ENCODE peak calls at places on chromosome 19, in seven cellular contexts. One of them, this sample, is unnamed.

GRCh38 chr19:28023064-28023463 is 1189.9 kb downstream of the UQCRFS1 start:
- DNase-seq in K562: no peak
- DNase-seq in GM12878: no peak
- DNase-seq in HepG2: no peak
- DNase-seq in H1: no peak
- DNase-seq in GM12892: no peak
- DNase-seq in SK-N-SH: no peak
- DNase-seq in this sample: no peak

GRCh38 chr19:6464070-6464873 is at the start of gene CRB3:
- DNase-seq in HepG2: peak
- DNase-seq in GM12892: no peak
- DNase-seq in SK-N-SH: no peak
- DNase-seq in GM12878: no peak
- DNase-seq in H1: peak
- DNase-seq in K562: no peak
- DNase-seq in this sample: no peak

GRCh38 chr19:35545855-35546381 is 492 bp downstream of the TMEM147 start:
- DNase-seq in GM12878: peak
- DNase-seq in K562: peak
- DNase-seq in HepG2: no peak
- DNase-seq in SK-N-SH: peak
- DNase-seq in H1: no peak
- DNase-seq in GM12892: peak
- DNase-seq in this sample: peak

GRCh38 chr19:48350856-48351255 is 12.9 kb downstream of the TMEM143 start:
- DNase-seq in HepG2: no peak
- DNase-seq in K562: no peak
- DNase-seq in H1: no peak
- DNase-seq in GM12892: no peak
- DNase-seq in GM12878: no peak
- DNase-seq in SK-N-SH: no peak
- DNase-seq in this sample: no peak

GRCh38 chr19:56091066-56091490 is 30.0 kb downstream of the ZNF787 start:
- DNase-seq in K562: no peak
- DNase-seq in H1: no peak
- DNase-seq in SK-N-SH: no peak
- DNase-seq in GM12892: no peak
- DNase-seq in GM12878: no peak
- DNase-seq in HepG2: no peak
- DNase-seq in this sample: no peak

GRCh38 chr19:52689804-52690394 is 44.9 kb downstream of the ZNF611 start:
- DNase-seq in GM12878: no peak
- DNase-seq in HepG2: no peak
- DNase-seq in GM12892: peak
- DNase-seq in K562: peak
- DNase-seq in H1: no peak
- DNase-seq in SK-N-SH: peak
- DNase-seq in this sample: no peak

GRCh38 chr19:12126707-12127106 is 13.4 kb downstream of the ZNF20 start:
- DNase-seq in SK-N-SH: peak
- DNase-seq in HepG2: peak
- DNase-seq in H1: no peak
- DNase-seq in GM12892: no peak
- DNase-seq in GM12878: no peak
- DNase-seq in K562: peak
- DNase-seq in this sample: no peak

GRCh38 chr19:1264801-1265610 is 4.1 kb upstream of the CIRBP start:
- DNase-seq in GM12892: no peak
- DNase-seq in H1: no peak
- DNase-seq in SK-N-SH: no peak
- DNase-seq in HepG2: peak
- DNase-seq in GM12878: no peak
- DNase-seq in K562: no peak
- DNase-seq in this sample: no peak

GRCh38 chr19:15177269-15178116 is 23.3 kb downstream of the NOTCH3 start:
- DNase-seq in H1: peak
- DNase-seq in K562: peak
- DNase-seq in HepG2: peak
- DNase-seq in GM12878: peak
- DNase-seq in SK-N-SH: peak
- DNase-seq in GM12892: peak
- DNase-seq in this sample: peak

GRCh38 chr19:42282810-42283247 is 13.8 kb downstream of the CIC start:
- DNase-seq in GM12878: no peak
- DNase-seq in HepG2: no peak
- DNase-seq in K562: no peak
- DNase-seq in SK-N-SH: no peak
- DNase-seq in H1: no peak
- DNase-seq in GM12892: no peak
- DNase-seq in this sample: no peak

GRCh38 chr19:42078058-42078457 is 2.1 kb downstream of the ZNF574 start:
- DNase-seq in H1: no peak
- DNase-seq in K562: no peak
- DNase-seq in SK-N-SH: no peak
- DNase-seq in GM12878: no peak
- DNase-seq in GM12892: no peak
- DNase-seq in HepG2: no peak
- DNase-seq in this sample: no peak

GRCh38 chr19:12318782-12319413 is 14.5 kb downstream of the ZNF563 start:
- DNase-seq in H1: no peak
- DNase-seq in K562: no peak
- DNase-seq in GM12892: no peak
- DNase-seq in HepG2: no peak
- DNase-seq in SK-N-SH: no peak
- DNase-seq in GM12878: no peak
- DNase-seq in this sample: no peak

GRCh38 chr19:55344444-55344843 is 4.8 kb downstream of the KMT5C start:
- DNase-seq in GM12878: no peak
- DNase-seq in H1: no peak
- DNase-seq in HepG2: no peak
- DNase-seq in SK-N-SH: peak
- DNase-seq in GM12892: no peak
- DNase-seq in K562: no peak
- DNase-seq in this sample: no peak

GRCh38 chr19:39119830-39120229 is 5.8 kb upstream of the PAK4 start:
- DNase-seq in SK-N-SH: no peak
- DNase-seq in GM12892: no peak
- DNase-seq in GM12878: no peak
- DNase-seq in HepG2: no peak
- DNase-seq in K562: no peak
- DNase-seq in H1: no peak
- DNase-seq in this sample: no peak

GRCh38 chr19:56681702-56682101 is 10.1 kb upstream of the ZNF835 start:
- DNase-seq in GM12878: no peak
- DNase-seq in K562: no peak
- DNase-seq in HepG2: no peak
- DNase-seq in SK-N-SH: no peak
- DNase-seq in GM12892: no peak
- DNase-seq in H1: no peak
- DNase-seq in this sample: no peak

GRCh38 chr19:2477732-2478191 is 1.8 kb downstream of the GADD45B start:
- DNase-seq in SK-N-SH: no peak
- DNase-seq in GM12892: no peak
- DNase-seq in GM12878: no peak
- DNase-seq in K562: no peak
- DNase-seq in HepG2: no peak
- DNase-seq in H1: no peak
- DNase-seq in this sample: no peak

GRCh38 chr19:2167896-2168618 is 4.3 kb downstream of the DOT1L start:
- DNase-seq in K562: no peak
- DNase-seq in GM12892: no peak
- DNase-seq in HepG2: peak
- DNase-seq in SK-N-SH: no peak
- DNase-seq in H1: no peak
- DNase-seq in GM12878: peak
- DNase-seq in this sample: no peak

GRCh38 chr19:3353493-3353892 is 12.9 kb upstream of the NFIC start:
- DNase-seq in HepG2: no peak
- DNase-seq in K562: no peak
- DNase-seq in GM12892: no peak
- DNase-seq in SK-N-SH: no peak
- DNase-seq in GM12878: no peak
- DNase-seq in H1: no peak
- DNase-seq in this sample: no peak

GRCh38 chr19:1815605-1816529 is 3.8 kb upstream of the ATP8B3 start:
- DNase-seq in SK-N-SH: no peak
- DNase-seq in H1: no peak
- DNase-seq in GM12892: no peak
- DNase-seq in HepG2: no peak
- DNase-seq in GM12878: no peak
- DNase-seq in K562: no peak
- DNase-seq in this sample: no peak

GRCh38 chr19:4877753-4878490 is 10.5 kb upstream of the PLIN3 start:
- DNase-seq in GM12878: no peak
- DNase-seq in SK-N-SH: peak
- DNase-seq in H1: no peak
- DNase-seq in GM12892: no peak
- DNase-seq in K562: no peak
- DNase-seq in HepG2: no peak
- DNase-seq in this sample: no peak

GRCh38 chr19:38745316-38745715 is 1.0 kb upstream of the CAPN12 start:
- DNase-seq in H1: no peak
- DNase-seq in K562: no peak
- DNase-seq in SK-N-SH: peak
- DNase-seq in GM12878: no peak
- DNase-seq in GM12892: no peak
- DNase-seq in HepG2: no peak
- DNase-seq in this sample: no peak

GRCh38 chr19:4638330-4638729 is 986 bp upstream of the TNFAIP8L1 start:
- DNase-seq in K562: no peak
- DNase-seq in GM12878: no peak
- DNase-seq in H1: no peak
- DNase-seq in SK-N-SH: no peak
- DNase-seq in HepG2: no peak
- DNase-seq in GM12892: no peak
- DNase-seq in this sample: no peak

GRCh38 chr19:46181386-46181774 is 33.3 kb downstream of the IGFL2 start:
- DNase-seq in HepG2: no peak
- DNase-seq in SK-N-SH: no peak
- DNase-seq in K562: no peak
- DNase-seq in GM12892: no peak
- DNase-seq in GM12878: no peak
- DNase-seq in H1: no peak
- DNase-seq in this sample: no peak
- TF ChIP-seq TAF1 in HepG2: no peak
- TF ChIP-seq TAF1 in SK-N-SH: no peak
- TF ChIP-seq TAF1 in K562: no peak
- TF ChIP-seq TAF1 in GM12892: no peak
- TF ChIP-seq TAF1 in GM12878: no peak
- TF ChIP-seq TAF1 in H1: no peak
- TF ChIP-seq TAF1 in this sample: no peak

GRCh38 chr19:31350693-31351211 is 1.5 kb upstream of the TSHZ3 start:
- DNase-seq in H1: no peak
- DNase-seq in K562: peak
- DNase-seq in HepG2: no peak
- DNase-seq in GM12878: no peak
- DNase-seq in SK-N-SH: peak
- DNase-seq in GM12892: no peak
- DNase-seq in this sample: no peak
- TF ChIP-seq TAF1 in H1: no peak
- TF ChIP-seq TAF1 in K562: no peak
- TF ChIP-seq TAF1 in HepG2: no peak
- TF ChIP-seq TAF1 in GM12878: no peak
- TF ChIP-seq TAF1 in SK-N-SH: no peak
- TF ChIP-seq TAF1 in GM12892: no peak
- TF ChIP-seq TAF1 in this sample: no peak

GRCh38 chr19:8046569-8047165 is 5.9 kb upstream of the CCL25 start:
- DNase-seq in HepG2: no peak
- DNase-seq in SK-N-SH: no peak
- DNase-seq in K562: no peak
- DNase-seq in H1: no peak
- DNase-seq in GM12878: no peak
- DNase-seq in GM12892: no peak
- DNase-seq in this sample: no peak

GRCh38 chr19:8050274-8051096 is 2.1 kb upstream of the CCL25 start:
- DNase-seq in HepG2: peak
- DNase-seq in SK-N-SH: peak
- DNase-seq in GM12878: peak
- DNase-seq in H1: peak
- DNase-seq in K562: peak
- DNase-seq in GM12892: peak
- DNase-seq in this sample: peak

GRCh38 chr19:8042900-8043299 is 9.7 kb upstream of the CCL25 start:
- DNase-seq in GM12892: no peak
- DNase-seq in H1: no peak
- DNase-seq in GM12878: no peak
- DNase-seq in SK-N-SH: no peak
- DNase-seq in HepG2: no peak
- DNase-seq in K562: no peak
- DNase-seq in this sample: no peak

GRCh38 chr19:8044018-8044417 is 8.5 kb upstream of the CCL25 start:
- DNase-seq in GM12878: no peak
- DNase-seq in GM12892: no peak
- DNase-seq in H1: no peak
- DNase-seq in HepG2: no peak
- DNase-seq in SK-N-SH: no peak
- DNase-seq in K562: no peak
- DNase-seq in this sample: no peak

GRCh38 chr19:8045872-8046568 is 6.5 kb upstream of the CCL25 start:
- DNase-seq in H1: no peak
- DNase-seq in GM12892: no peak
- DNase-seq in K562: no peak
- DNase-seq in HepG2: no peak
- DNase-seq in GM12878: no peak
- DNase-seq in SK-N-SH: no peak
- DNase-seq in this sample: no peak
- TF ChIP-seq TAF1 in H1: no peak
- TF ChIP-seq TAF1 in GM12892: no peak
- TF ChIP-seq TAF1 in K562: no peak
- TF ChIP-seq TAF1 in HepG2: no peak
- TF ChIP-seq TAF1 in GM12878: no peak
- TF ChIP-seq TAF1 in SK-N-SH: no peak
- TF ChIP-seq TAF1 in this sample: no peak

GRCh38 chr19:10567696-10568443 is 909 bp downstream of the CDKN2D start:
- DNase-seq in K562: no peak
- DNase-seq in H1: no peak
- DNase-seq in SK-N-SH: no peak
- DNase-seq in HepG2: no peak
- DNase-seq in GM12892: no peak
- DNase-seq in GM12878: no peak
- DNase-seq in this sample: no peak

GRCh38 chr19:10568826-10569651 is at the start of gene CDKN2D:
- DNase-seq in GM12892: peak
- DNase-seq in GM12878: peak
- DNase-seq in SK-N-SH: peak
- DNase-seq in H1: peak
- DNase-seq in K562: peak
- DNase-seq in HepG2: peak
- DNase-seq in this sample: peak

GRCh38 chr19:10566408-10566657 is 523 bp upstream of the KRI1 start:
- DNase-seq in GM12892: no peak
- DNase-seq in H1: no peak
- DNase-seq in SK-N-SH: no peak
- DNase-seq in HepG2: no peak
- DNase-seq in K562: no peak
- DNase-seq in GM12878: no peak
- DNase-seq in this sample: no peak

GRCh38 chr19:10566658-10567410 is 1.0 kb upstream of the KRI1 start:
- DNase-seq in HepG2: no peak
- DNase-seq in K562: no peak
- DNase-seq in GM12878: peak
- DNase-seq in SK-N-SH: no peak
- DNase-seq in H1: no peak
- DNase-seq in GM12892: no peak
- DNase-seq in this sample: no peak

GRCh38 chr19:10568444-10568825 is 344 bp downstream of the CDKN2D start:
- DNase-seq in SK-N-SH: no peak
- DNase-seq in GM12892: no peak
- DNase-seq in H1: no peak
- DNase-seq in HepG2: no peak
- DNase-seq in GM12878: no peak
- DNase-seq in K562: no peak
- DNase-seq in this sample: no peak
- TF ChIP-seq TAF1 in SK-N-SH: no peak
- TF ChIP-seq TAF1 in GM12892: no peak
- TF ChIP-seq TAF1 in H1: no peak
- TF ChIP-seq TAF1 in HepG2: no peak
- TF ChIP-seq TAF1 in GM12878: no peak
- TF ChIP-seq TAF1 in K562: no peak
- TF ChIP-seq TAF1 in this sample: no peak

This sample was measured in GM12891.